ENCODE peak calls at places on chromosome 13, in six cellular contexts. I is heart right ventricle, B is left ventricle myocardium inferior, U is gastrocnemius medialis, P is HCT116, V is SK-N-SH. M is an unnamed sample.
A peak's percentile ranks its signal among the peaks of the same experiment; 100 is the strongest.

GRCh38 chr13:57624565-57625435 is 6.7 kb upstream of the PCDH17 start:
- DNase-seq in I (peak; percentile 51), B (no peak), U (no peak), P (no peak), V (peak; percentile 44), M (no peak)

GRCh38 chr13:93305886-93306285 is 79.3 kb downstream of the GPC6 start:
- DNase-seq in I (no peak), B (no peak), U (no peak), P (no peak), V (no peak), M (no peak)

GRCh38 chr13:39370554-39370953 is 232.4 kb downstream of the LHFPL6 start:
- DNase-seq in I (no peak), B (peak; percentile 35), U (no peak), P (no peak), V (no peak), M (no peak)

GRCh38 chr13:97018029-97018819 is 23.9 kb upstream of the OXGR1 start:
- DNase-seq in I (peak; percentile 37), B (no peak), U (no peak), P (peak; percentile 52), V (peak; percentile 41), M (no peak)

GRCh38 chr13:42525035-42525504 is 48.9 kb upstream of the TNFSF11 start:
- DNase-seq in I (no peak), B (no peak), U (no peak), P (no peak), V (no peak), M (no peak)

GRCh38 chr13:44371421-44371820 is 2.2 kb upstream of the SERP2 start:
- DNase-seq in I (no peak), B (no peak), U (no peak), P (no peak), V (no peak), M (no peak)

GRCh38 chr13:97279913-97280312 is 57.8 kb downstream of the MBNL2 start:
- DNase-seq in I (no peak), B (no peak), U (no peak), P (no peak), V (no peak), M (no peak)

GRCh38 chr13:40389081-40389641 is 277.3 kb downstream of the FOXO1 start:
- DNase-seq in I (no peak), B (no peak), U (no peak), P (no peak), V (no peak), M (no peak)

GRCh38 chr13:29540334-29540733 is 55.2 kb downstream of the SLC7A1 start:
- DNase-seq in I (no peak), B (no peak), U (no peak), P (no peak), V (no peak), M (no peak)

DNA sequence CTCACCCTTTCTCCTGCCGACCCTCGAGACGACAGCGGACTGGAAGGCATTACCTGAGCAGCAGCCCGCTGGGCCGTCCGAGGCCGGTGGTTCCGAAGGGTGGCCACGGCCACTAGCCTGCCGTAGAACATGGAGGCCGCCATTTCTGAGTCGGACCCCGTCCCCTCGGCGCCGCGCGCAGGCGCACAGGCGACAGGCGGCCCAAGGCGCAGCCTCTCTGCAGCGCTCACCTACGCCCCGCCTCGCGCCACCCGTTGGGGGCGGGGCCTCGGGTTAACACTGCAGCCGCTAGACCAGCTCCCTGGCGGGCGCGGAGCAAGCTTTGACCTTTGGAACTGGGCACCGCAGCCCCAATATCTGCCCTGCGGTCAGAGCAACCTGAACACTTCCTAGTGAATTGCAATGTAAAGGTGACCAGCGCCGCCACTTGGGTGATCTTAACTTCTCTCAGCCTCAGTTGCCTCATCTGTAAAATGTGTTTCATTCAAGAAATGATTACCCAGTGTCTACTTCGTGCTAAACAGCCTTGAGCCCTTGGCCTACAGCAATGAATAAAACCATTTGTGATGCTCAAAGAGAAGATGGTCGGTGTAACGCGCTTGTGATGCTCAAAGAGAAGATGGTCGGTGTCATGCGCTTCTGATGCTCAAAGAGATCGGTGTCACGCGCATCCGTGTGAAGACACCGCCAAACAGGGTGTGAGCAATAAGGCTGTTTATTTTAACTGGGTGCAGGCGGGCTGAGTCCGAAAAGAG is at the start of gene SUCLA2:
- DNase-seq in I (peak; percentile 89), B (peak; percentile 91), U (peak; percentile 84), P (peak; percentile 59), V (peak; percentile 99), M (peak; percentile 54)
- TF ChIP-seq CTCF in I (peak; percentile 3), B (no peak), U (peak; percentile 22), P (no peak), V (no peak), M (no peak)

GRCh38 chr13:89686171-89686570 is 1661.3 kb upstream of the MIR17HG start:
- DNase-seq in I (no peak), B (no peak), U (no peak), P (no peak), V (no peak), M (no peak)
- H3K27ac ChIP-seq in I (no peak overlapping the region), B (no peak overlapping the region), U (no peak overlapping the region), P (no peak overlapping the region), V (no peak overlapping the region), M (no peak overlapping the region)

DNA sequence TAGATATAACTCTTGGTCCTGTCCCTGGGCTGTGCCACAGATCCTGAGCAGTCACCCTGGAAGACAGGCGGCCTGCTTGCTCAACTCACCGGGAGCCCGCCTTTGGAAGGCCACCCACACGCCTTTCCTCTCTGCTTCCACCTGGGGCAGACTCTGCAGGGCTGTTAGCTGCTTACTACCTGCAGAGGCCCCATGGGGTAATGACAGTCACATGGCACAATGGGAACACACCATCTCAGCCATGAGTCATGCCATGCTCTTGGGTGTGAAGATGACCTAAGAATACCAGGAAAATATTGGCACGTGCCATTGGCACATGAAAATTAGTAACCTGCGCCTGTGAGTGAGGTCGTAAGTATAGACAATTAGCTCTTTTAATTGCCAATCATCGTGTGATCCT is 108.6 kb downstream of the COL4A2 start:
- DNase-seq in I (peak; percentile 34), B (no peak), U (peak; percentile 82), P (peak; percentile 61), V (no peak), M (no peak)
- TF ChIP-seq CTCF in I (peak; percentile 14), B (no peak), U (no peak), P (no peak), V (no peak), M (no peak)

DNA sequence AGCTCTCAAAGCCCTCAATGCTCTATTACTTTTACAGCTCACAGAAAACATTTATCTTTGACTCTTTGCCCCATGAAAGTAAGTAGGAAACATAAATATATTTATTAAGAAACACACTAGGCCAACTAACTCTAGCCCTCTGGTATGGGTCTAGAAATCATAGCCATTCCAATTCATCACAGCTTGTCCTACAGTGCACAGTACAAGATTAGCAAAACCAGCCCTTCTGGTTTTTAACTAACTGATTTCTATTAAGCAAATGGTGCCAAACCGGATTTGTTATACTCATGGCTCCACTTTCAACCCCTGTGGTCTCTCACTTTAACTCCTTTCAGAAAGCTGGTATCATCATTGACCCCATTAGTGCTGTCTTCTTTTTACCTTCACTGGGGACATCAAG is 5.6 kb upstream of the LRRC63 start:
- DNase-seq in I (no peak), B (no peak), U (no peak), P (no peak), V (no peak), M (no peak)
- H3K27ac ChIP-seq in I (no peak overlapping the region), B (no peak overlapping the region), U (no peak overlapping the region), P (no peak overlapping the region), V (no peak overlapping the region), M (no peak overlapping the region)

DNA sequence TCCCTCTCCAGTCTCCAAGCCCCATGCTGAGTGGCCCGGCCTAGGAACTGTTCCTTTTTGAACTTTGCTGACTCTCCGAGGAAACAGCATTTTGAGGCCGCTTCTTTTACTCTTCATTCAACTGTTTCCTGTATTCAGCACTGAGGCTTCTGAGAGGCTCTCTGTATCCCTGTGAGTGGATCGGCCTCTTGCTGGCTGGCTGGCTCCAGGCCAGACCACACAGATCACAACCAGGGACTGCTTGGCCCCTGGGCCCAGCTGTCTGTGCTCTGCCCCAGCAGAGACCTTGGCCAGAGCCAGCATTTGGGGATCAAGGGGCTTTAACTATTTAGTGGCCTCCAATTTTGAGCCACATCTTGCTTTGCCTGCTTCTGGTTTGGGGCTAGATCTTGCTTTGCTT is 75.6 kb upstream of the KL start:
- DNase-seq in I (peak; percentile 21), B (peak; percentile 27), U (peak; percentile 15), P (no peak), V (peak; percentile 60), M (no peak)
- TF ChIP-seq CTCF in I (no peak), B (no peak), U (no peak), P (no peak), V (no peak), M (no peak)

GRCh38 chr13:114121496-114122466 is 10.6 kb downstream of the RASA3 start:
- DNase-seq in I (no peak), B (no peak), U (no peak), P (no peak), V (peak; percentile 44), M (no peak)
- H3K27ac ChIP-seq in I (no peak overlapping the region), B (peak overlapping the region; percentile 64), U (peak overlapping the region; percentile 0), P (no peak overlapping the region), V (no peak overlapping the region), M (no peak overlapping the region)